ENCODE peak calls at places on chromosome 15, in five cellular contexts. M, P, C, H and U are unnamed samples.

GRCh38 chr15:51580385-51580784 is 42.2 kb downstream of the DMXL2 start:
- DNase-seq in M (no peak), P (no peak), C (no peak), H (no peak), U (no peak)

GRCh38 chr15:81091889-81092558 is 42.0 kb upstream of the CFAP161 start:
- DNase-seq in M (peak), P (peak), C (no peak), H (no peak), U (peak)

GRCh38 chr15:75178171-75178937 is 23.3 kb upstream of the C15orf39 start:
- DNase-seq in M (no peak), P (no peak), C (peak), H (no peak), U (no peak)

GRCh38 chr15:93854088-93854487 is 377.3 kb upstream of the MCTP2 start:
- DNase-seq in M (no peak), P (no peak), C (no peak), H (no peak), U (no peak)

GRCh38 chr15:68672781-68673205 is 94.0 kb downstream of the CORO2B start:
- DNase-seq in M (no peak), P (peak), C (no peak), H (no peak), U (no peak)

GRCh38 chr15:61155741-61156700 is 73.1 kb downstream of the RORA start:
- DNase-seq in M (peak), P (peak), C (no peak), H (no peak), U (no peak)

GRCh38 chr15:88615303-88616107 is 5.6 kb upstream of the AEN start:
- DNase-seq in M (no peak), P (no peak), C (peak), H (no peak), U (no peak)

GRCh38 chr15:70347766-70348558 is 250.2 kb upstream of the TLE3 start:
- DNase-seq in M (no peak), P (no peak), C (no peak), H (no peak), U (peak)